ENCODE peak calls at places on chromosomes 16 and 17, in six cellular contexts. Q is Peyer's patch; K is left ventricle myocardium inferior; F is activated CD8-positive, alpha-beta memory T cell treated with anti-CD3 and anti-CD28 coated beads for 24 hours; X is dermis microvascular lymphatic vessel endothelial cell; J is stimulated activated CD8-positive, alpha-beta memory T cell treated with anti-CD3 and anti-CD28 coated beads, Interleukin-4, amount 100 ng/mL, for 4 hours. Z is an unnamed sample.

GRCh38 chr17:36888236-36888957 is 48.9 kb upstream of the LHX1 start:
- DNase-seq in Q (no peak), K (no peak), F (no peak), X (no peak), J (no peak), Z (no peak)

GRCh38 chr17:10729334-10730193 is at the start of gene TMEM220:
- DNase-seq in Q (peak), K (peak), F (peak), X (peak), J (peak), Z (peak)

GRCh38 chr16:49455181-49455990 is 81.8 kb downstream of the C16orf78 start:
- DNase-seq in Q (no peak), K (no peak), F (peak), X (no peak), J (no peak), Z (peak)

GRCh38 chr16:1408171-1408837 is 6.2 kb downstream of the UNKL start:
- DNase-seq in Q (peak), K (peak), F (peak), X (peak), J (peak), Z (peak)

GRCh38 chr17:43676471-43676870 is 14.7 kb upstream of the MEOX1 start:
- DNase-seq in Q (no peak), K (no peak), F (no peak), X (no peak), J (no peak), Z (no peak)

GRCh38 chr16:57284206-57284951 is at the start of gene PLLP:
- DNase-seq in Q (peak), K (no peak), F (peak), X (no peak), J (no peak), Z (peak)

GRCh38 chr16:7405166-7405565 is 72.5 kb downstream of the RBFOX1 start:
- DNase-seq in Q (no peak), K (peak), F (no peak), X (no peak), J (no peak), Z (no peak)

GRCh38 chr17:48262982-48263586 is 155.5 kb downstream of the SNX11 start:
- DNase-seq in Q (no peak), K (no peak), F (no peak), X (no peak), J (no peak), Z (no peak)

GRCh38 chr17:82214012-82214628 is 1.5 kb upstream of the CCDC57 start:
- DNase-seq in Q (no peak), K (no peak), F (peak), X (no peak), J (no peak), Z (no peak)

GRCh38 chr17:5422505-5422904 is 2.5 kb downstream of the RPAIN start:
- DNase-seq in Q (no peak), K (no peak), F (no peak), X (no peak), J (no peak), Z (no peak)

GRCh38 chr17:78751447-78752067 is 30.5 kb downstream of the CYTH1 start:
- DNase-seq in Q (no peak), K (no peak), F (no peak), X (no peak), J (no peak), Z (no peak)

GRCh38 chr17:29176500-29177351 is 3.5 kb downstream of the MYO18A start:
- DNase-seq in Q (peak), K (peak), F (peak), X (no peak), J (peak), Z (peak)

GRCh38 chr17:7024402-7024785 is 1.5 kb downstream of the BCL6B start:
- DNase-seq in Q (no peak), K (no peak), F (no peak), X (no peak), J (no peak), Z (no peak)

GRCh38 chr16:80896778-80897177 is 92.4 kb upstream of the CDYL2 start:
- DNase-seq in Q (no peak), K (no peak), F (no peak), X (no peak), J (no peak), Z (no peak)

GRCh38 chr17:34205401-34205800 is 49.7 kb upstream of the CCL2 start:
- DNase-seq in Q (no peak), K (no peak), F (no peak), X (no peak), J (no peak), Z (no peak)

GRCh38 chr16:19128454-19129210 is 14.9 kb downstream of the ITPRIPL2 start:
- DNase-seq in Q (no peak), K (no peak), F (no peak), X (no peak), J (no peak), Z (no peak)

GRCh38 chr17:19003543-19003965 is 1.0 kb downstream of the FAM83G start:
- DNase-seq in Q (no peak), K (no peak), F (no peak), X (no peak), J (no peak), Z (no peak)

GRCh38 chr17:72113751-72114150 is 7.1 kb upstream of the SOX9 start:
- DNase-seq in Q (no peak), K (no peak), F (no peak), X (no peak), J (no peak), Z (no peak)

GRCh38 chr16:19071811-19072777 is 4.7 kb downstream of the COQ7 start:
- DNase-seq in Q (peak), K (peak), F (peak), X (peak), J (peak), Z (no peak)

GRCh38 chr16:74304164-74304834 is 7.7 kb downstream of the PSMD7 start:
- DNase-seq in Q (no peak), K (no peak), F (no peak), X (no peak), J (no peak), Z (no peak)

GRCh38 chr16:57013268-57013667 is 23.9 kb downstream of the NLRC5 start:
- DNase-seq in Q (no peak), K (no peak), F (no peak), X (no peak), J (no peak), Z (no peak)

GRCh38 chr17:63140255-63140654 is 174.2 kb downstream of the TANC2 start:
- DNase-seq in Q (no peak), K (no peak), F (no peak), X (peak), J (no peak), Z (no peak)

GRCh38 chr16:28521436-28521835 is 14.8 kb upstream of the IL27 start:
- DNase-seq in Q (no peak), K (no peak), F (no peak), X (no peak), J (no peak), Z (no peak)

GRCh38 chr17:1638624-1639300 is 6.8 kb downstream of the SCARF1 start:
- DNase-seq in Q (no peak), K (no peak), F (no peak), X (no peak), J (no peak), Z (no peak)

GRCh38 chr17:18921912-18922451 is 30.0 kb upstream of the SLC5A10 start:
- DNase-seq in Q (no peak), K (no peak), F (no peak), X (no peak), J (no peak), Z (no peak)

GRCh38 chr17:64336760-64337413 is 53.8 kb downstream of the PECAM1 start:
- DNase-seq in Q (no peak), K (no peak), F (no peak), X (no peak), J (no peak), Z (no peak)

GRCh38 chr17:69609495-69610315 is 195.2 kb downstream of the MAP2K6 start:
- DNase-seq in Q (no peak), K (no peak), F (no peak), X (peak), J (no peak), Z (no peak)

GRCh38 chr16:25031441-25032307 is 16.5 kb upstream of the ARHGAP17 start:
- DNase-seq in Q (peak), K (peak), F (peak), X (peak), J (peak), Z (peak)

GRCh38 chr16:51538707-51539604 is 387.9 kb upstream of the SALL1 start:
- DNase-seq in Q (no peak), K (no peak), F (no peak), X (peak), J (no peak), Z (no peak)

GRCh38 chr16:18788828-18789514 is 1.2 kb downstream of the RPS15A start:
- DNase-seq in Q (no peak), K (no peak), F (no peak), X (no peak), J (no peak), Z (no peak)

GRCh38 chr17:44557653-44558285 is 485 bp downstream of the FZD2 start:
- DNase-seq in Q (no peak), K (peak), F (peak), X (no peak), J (no peak), Z (peak)

GRCh38 chr17:7932483-7932891 is 481 bp downstream of the CNTROB start:
- DNase-seq in Q (peak), K (no peak), F (peak), X (no peak), J (no peak), Z (no peak)

GRCh38 chr16:54129810-54130209 is 156.8 kb downstream of the IRX3 start:
- DNase-seq in Q (no peak), K (no peak), F (no peak), X (no peak), J (no peak), Z (no peak)

GRCh38 chr17:17216236-17216635 is 10.1 kb upstream of the PLD6 start:
- DNase-seq in Q (no peak), K (no peak), F (no peak), X (no peak), J (no peak), Z (no peak)

GRCh38 chr16:83248735-83249469 is 558.9 kb upstream of the HSBP1 start:
- DNase-seq in Q (no peak), K (no peak), F (no peak), X (no peak), J (no peak), Z (no peak)

GRCh38 chr16:10107081-10107480 is 75.1 kb downstream of the GRIN2A start:
- DNase-seq in Q (no peak), K (no peak), F (no peak), X (no peak), J (no peak), Z (no peak)

GRCh38 chr17:36085710-36086268 is 4.2 kb downstream of the CCL3 start:
- DNase-seq in Q (no peak), K (no peak), F (no peak), X (no peak), J (no peak), Z (no peak)

GRCh38 chr16:4052096-4052495 is 64.1 kb downstream of the ADCY9 start:
- DNase-seq in Q (no peak), K (no peak), F (peak), X (no peak), J (no peak), Z (no peak)

GRCh38 chr17:7043195-7043543 is 723 bp downstream of the SLC16A11 start:
- DNase-seq in Q (peak), K (no peak), F (no peak), X (no peak), J (no peak), Z (no peak)

GRCh38 chr17:8976638-8977037 is 11.1 kb upstream of the PIK3R5 start:
- DNase-seq in Q (no peak), K (no peak), F (no peak), X (no peak), J (no peak), Z (no peak)

Z was measured in aorta.